ENCODE peak calls at places on chromosome 13, in eight cellular contexts. C, L, P, I, D, O, Y and J are unnamed samples.

GRCh38 chr13:50309872-50310594 is 294.8 kb downstream of the KCNRG start:
- DNase-seq in C (no peak), L (no peak), P (no peak), I (no peak), D (no peak), O (no peak), Y (no peak), J (no peak)

GRCh38 chr13:111372651-111373425 is 52.4 kb downstream of the TEX29 start:
- DNase-seq in C (no peak), L (peak), P (no peak), I (no peak), D (no peak), O (no peak), Y (no peak), J (no peak)

GRCh38 chr13:113009743-113010509 is 40.9 kb downstream of the MCF2L start:
- DNase-seq in C (no peak), L (no peak), P (no peak), I (peak), D (no peak), O (no peak), Y (no peak), J (no peak)

GRCh38 chr13:46748300-46748699 is 48.7 kb downstream of the ESD start:
- DNase-seq in C (no peak), L (peak), P (no peak), I (no peak), D (no peak), O (no peak), Y (no peak), J (no peak)

GRCh38 chr13:51585234-51585672 is 991 bp downstream of the WDFY2 start:
- DNase-seq in C (no peak), L (peak), P (no peak), I (no peak), D (no peak), O (no peak), Y (peak), J (no peak)

GRCh38 chr13:94112227-94112626 is 367.3 kb downstream of the DCT start:
- DNase-seq in C (peak), L (no peak), P (no peak), I (no peak), D (peak), O (no peak), Y (peak), J (peak)

GRCh38 chr13:39783051-39783450 is 127.6 kb downstream of the COG6 start:
- DNase-seq in C (no peak), L (no peak), P (no peak), I (no peak), D (no peak), O (no peak), Y (no peak), J (no peak)

GRCh38 chr13:25179011-25179410 is 6.9 kb upstream of the AMER2 start:
- DNase-seq in C (no peak), L (no peak), P (no peak), I (no peak), D (no peak), O (no peak), Y (no peak), J (no peak)

GRCh38 chr13:75486654-75487053 is 4.7 kb upstream of the TBC1D4 start:
- DNase-seq in C (no peak), L (peak), P (no peak), I (no peak), D (no peak), O (no peak), Y (no peak), J (no peak)

GRCh38 chr13:98301721-98302120 is 124.7 kb upstream of the RNF113B start:
- DNase-seq in C (no peak), L (no peak), P (no peak), I (no peak), D (no peak), O (no peak), Y (peak), J (no peak)

GRCh38 chr13:101708115-101708514 is 255.6 kb downstream of the ITGBL1 start:
- DNase-seq in C (no peak), L (no peak), P (no peak), I (no peak), D (no peak), O (no peak), Y (no peak), J (no peak)

GRCh38 chr13:101939370-101939769 is 462.5 kb downstream of the FGF14 start:
- DNase-seq in C (no peak), L (no peak), P (no peak), I (no peak), D (no peak), O (no peak), Y (no peak), J (no peak)

GRCh38 chr13:46909037-46909436 is 12.2 kb upstream of the HTR2A start:
- DNase-seq in C (no peak), L (no peak), P (no peak), I (no peak), D (no peak), O (no peak), Y (no peak), J (no peak)

GRCh38 chr13:103788061-103788652 is 721.9 kb upstream of the SLC10A2 start:
- DNase-seq in C (no peak), L (no peak), P (no peak), I (no peak), D (no peak), O (no peak), Y (no peak), J (no peak)

GRCh38 chr13:95153647-95154405 is 147.4 kb downstream of the ABCC4 start:
- DNase-seq in C (no peak), L (peak), P (no peak), I (no peak), D (no peak), O (no peak), Y (peak), J (no peak)

GRCh38 chr13:25421602-25422001 is 49.8 kb downstream of the ATP8A2 start:
- DNase-seq in C (no peak), L (no peak), P (no peak), I (no peak), D (no peak), O (no peak), Y (no peak), J (no peak)

GRCh38 chr13:111005808-111006494 is 91.1 kb upstream of the ANKRD10 start:
- DNase-seq in C (peak), L (no peak), P (no peak), I (no peak), D (no peak), O (no peak), Y (peak), J (no peak)

GRCh38 chr13:51237887-51238286 is 15.7 kb downstream of the FAM124A start:
- DNase-seq in C (no peak), L (no peak), P (no peak), I (no peak), D (no peak), O (no peak), Y (no peak), J (no peak)

GRCh38 chr13:109096101-109096500 is 466.7 kb downstream of the MYO16 start:
- DNase-seq in C (no peak), L (no peak), P (no peak), I (no peak), D (no peak), O (no peak), Y (no peak), J (no peak)

GRCh38 chr13:38167164-38167822 is 182.4 kb upstream of the UFM1 start:
- DNase-seq in C (no peak), L (peak), P (no peak), I (no peak), D (no peak), O (no peak), Y (no peak), J (no peak)

GRCh38 chr13:96338030-96338429 is 248.1 kb downstream of the HS6ST3 start:
- DNase-seq in C (no peak), L (no peak), P (no peak), I (no peak), D (no peak), O (no peak), Y (no peak), J (no peak)

GRCh38 chr13:24351423-24351822 is 42.0 kb downstream of the C1QTNF9 start:
- DNase-seq in C (no peak), L (no peak), P (no peak), I (no peak), D (no peak), O (no peak), Y (no peak), J (no peak)

GRCh38 chr13:50130686-50131051 is 115.4 kb downstream of the KCNRG start:
- DNase-seq in C (no peak), L (peak), P (no peak), I (peak), D (no peak), O (peak), Y (peak), J (peak)

GRCh38 chr13:26722321-26722720 is 38.3 kb downstream of the GPR12 start:
- DNase-seq in C (no peak), L (peak), P (no peak), I (no peak), D (no peak), O (no peak), Y (no peak), J (no peak)

GRCh38 chr13:73222627-73223026 is 163.8 kb downstream of the KLF5 start:
- DNase-seq in C (peak), L (no peak), P (no peak), I (no peak), D (no peak), O (no peak), Y (no peak), J (no peak)

GRCh38 chr13:75838366-75839017 is 202.4 kb downstream of the LMO7 start:
- DNase-seq in C (no peak), L (no peak), P (no peak), I (no peak), D (peak), O (no peak), Y (no peak), J (no peak)

GRCh38 chr13:28338202-28338601 is 156.7 kb downstream of the FLT1 start:
- DNase-seq in C (no peak), L (no peak), P (no peak), I (no peak), D (no peak), O (no peak), Y (no peak), J (no peak)

GRCh38 chr13:33531484-33531883 is 245.9 kb upstream of the STARD13 start:
- DNase-seq in C (no peak), L (no peak), P (no peak), I (no peak), D (no peak), O (no peak), Y (no peak), J (no peak)

GRCh38 chr13:33541962-33542308 is 256.4 kb upstream of the STARD13 start:
- DNase-seq in C (no peak), L (no peak), P (no peak), I (no peak), D (no peak), O (no peak), Y (no peak), J (no peak)

GRCh38 chr13:33542309-33543088 is 256.9 kb upstream of the STARD13 start:
- DNase-seq in C (peak), L (peak), P (peak), I (peak), D (peak), O (peak), Y (peak), J (peak)

GRCh38 chr13:33537691-33538090 is 252.1 kb upstream of the STARD13 start:
- DNase-seq in C (no peak), L (no peak), P (no peak), I (no peak), D (no peak), O (no peak), Y (no peak), J (no peak)

GRCh38 chr13:33536639-33537425 is 251.3 kb upstream of the STARD13 start:
- DNase-seq in C (no peak), L (no peak), P (no peak), I (no peak), D (no peak), O (no peak), Y (peak), J (no peak)
- TF ChIP-seq POLR2A in C (no peak), L (no peak), P (no peak), I (no peak), D (no peak), O (no peak), Y (peak), J (no peak)

GRCh38 chr13:42574011-42574410 is at the start of gene TNFSF11:
- DNase-seq in C (no peak), L (no peak), P (no peak), I (no peak), D (no peak), O (no peak), Y (no peak), J (no peak)
- TF ChIP-seq POLR2A in C (no peak), L (no peak), P (no peak), I (no peak), D (no peak), O (no peak), Y (no peak), J (no peak)

GRCh38 chr13:114132419-114133121 is at the start of gene RASA3:
- DNase-seq in C (peak), L (peak), P (no peak), I (peak), D (no peak), O (peak), Y (peak), J (peak)
- TF ChIP-seq POLR2A in C (peak), L (peak), P (no peak), I (peak), D (no peak), O (peak), Y (peak), J (peak)

DNA sequence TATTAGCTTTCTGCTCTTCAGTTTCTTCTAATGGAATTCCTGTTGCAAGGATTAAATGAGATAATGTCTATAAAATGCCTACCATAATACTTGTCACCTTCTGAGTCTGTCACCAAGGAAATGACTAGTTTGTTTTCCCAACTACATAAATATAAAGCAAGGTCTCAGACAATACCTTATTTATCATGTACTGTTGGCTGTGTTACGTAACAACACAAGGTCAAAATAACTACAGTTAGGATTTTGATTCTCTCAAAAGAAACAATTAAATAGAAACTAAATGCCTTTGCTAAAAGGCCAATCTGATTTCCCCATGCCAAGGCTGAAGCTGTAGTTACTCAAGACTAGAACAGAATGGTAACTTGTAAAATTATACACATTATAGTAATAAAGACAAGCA is 134.5 kb downstream of the PCDH9 start:
- DNase-seq in C (no peak), L (no peak), P (no peak), I (no peak), D (no peak), O (no peak), Y (no peak), J (no peak)
- TF ChIP-seq POLR2A in C (no peak), L (no peak), P (no peak), I (no peak), D (no peak), O (no peak), Y (no peak), J (no peak)

DNA sequence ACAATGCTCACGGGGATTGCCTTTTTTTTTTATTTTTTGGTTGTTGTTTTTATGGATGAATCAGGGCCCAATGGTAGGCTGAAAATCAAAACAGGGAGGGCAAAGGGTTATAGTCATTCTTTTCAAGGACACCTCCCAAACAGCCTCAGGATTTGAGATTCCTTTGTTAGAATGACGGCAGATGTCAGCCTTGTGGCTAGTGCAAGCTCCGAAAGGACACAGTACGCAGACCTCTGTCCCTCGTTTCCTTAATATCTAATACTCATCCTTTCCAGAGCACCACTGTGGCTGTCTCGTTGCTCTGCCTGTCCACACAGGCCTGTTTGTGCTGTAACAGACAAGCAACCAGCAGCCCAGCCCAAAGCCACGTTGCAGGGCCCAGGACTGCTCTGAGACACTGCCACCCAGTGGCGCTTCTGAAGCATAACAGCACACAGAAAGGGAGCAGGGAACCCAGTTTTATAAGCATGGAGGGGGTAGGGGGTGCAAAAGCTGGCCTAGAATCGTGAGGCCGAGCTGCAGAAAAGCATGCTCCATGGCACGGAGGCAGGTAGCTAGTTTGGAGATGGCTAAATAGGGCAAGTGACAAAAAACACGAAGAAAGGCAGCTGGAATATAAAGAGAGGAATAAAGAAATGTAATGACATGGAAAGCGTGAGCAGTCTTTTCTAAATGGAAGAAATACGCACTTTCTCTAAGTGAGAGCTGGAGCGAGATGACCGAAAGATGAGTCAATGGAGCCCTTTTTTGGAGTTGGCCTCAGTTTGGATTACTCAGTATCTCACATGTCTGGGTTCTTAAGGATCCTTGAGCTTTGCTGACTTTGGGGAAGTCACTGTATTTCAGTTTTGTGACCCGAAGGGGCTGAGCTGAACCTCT is 40.7 kb upstream of the MEDAG start:
- DNase-seq in C (peak), L (peak), P (peak), I (peak), D (peak), O (peak), Y (peak), J (no peak)
- TF ChIP-seq POLR2A in C (no peak), L (no peak), P (no peak), I (peak), D (no peak), O (no peak), Y (peak), J (peak)